ENCODE peak calls at places on chromosomes 1 and 21, in seven cellular contexts. S is coronary artery, I is fibroblast of the aortic adventitia, G is GM13976, M is progenitor cell of endocrine pancreas, U is GM20000, O is heart left ventricle. Y is an unnamed sample.

GRCh38 chr1:34988581-34988980 is 3.4 kb upstream of the TMEM35B start:
- DNase-seq in S (no peak), U (no peak), I (no peak), O (no peak), G (no peak), M (no peak), Y (no peak)

GRCh38 chr1:39204441-39205081 is at the start of gene MACF1:
- DNase-seq in M (no peak), I (peak), G (no peak), U (no peak), S (peak), O (peak), Y (no peak)

GRCh38 chr1:185441608-185442007 is 124.6 kb upstream of the IVNS1ABP start:
- DNase-seq in M (no peak), S (no peak), O (no peak), U (no peak), G (no peak), I (peak), Y (no peak)

GRCh38 chr1:41840592-41841246 is 78.0 kb downstream of the HIVEP3 start:
- DNase-seq in M (no peak), O (peak), S (no peak), G (no peak), U (no peak), I (no peak), Y (no peak)

GRCh38 chr1:208880433-208881100 is 636.4 kb upstream of the PLXNA2 start:
- DNase-seq in U (no peak), O (no peak), I (peak), G (no peak), S (no peak), M (no peak), Y (no peak)

GRCh38 chr1:69662321-69662720 is 94.6 kb downstream of the LRRC7 start:
- DNase-seq in G (no peak), M (no peak), I (no peak), S (no peak), U (no peak), O (no peak), Y (no peak)

GRCh38 chr1:226443439-226443838 is 35.5 kb upstream of the PARP1 start:
- DNase-seq in M (no peak), G (no peak), O (no peak), S (peak), U (no peak), I (peak), Y (no peak)

GRCh38 chr1:145837658-145838057 is 7.8 kb upstream of the NUDT17 start:
- DNase-seq in I (no peak), S (no peak), U (no peak), G (no peak), M (no peak), O (no peak), Y (no peak)

GRCh38 chr1:214314178-214314843 is 33.4 kb downstream of the SMYD2 start:
- DNase-seq in U (no peak), M (no peak), O (no peak), I (no peak), S (no peak), G (no peak), Y (no peak)

GRCh38 chr1:184574588-184574987 is 180.1 kb downstream of the EDEM3 start:
- DNase-seq in G (no peak), U (no peak), M (no peak), O (no peak), S (no peak), I (no peak), Y (no peak)

GRCh38 chr1:201255470-201256362 is 27.6 kb upstream of the PKP1 start:
- DNase-seq in M (no peak), G (peak), O (no peak), U (no peak), I (no peak), S (no peak), Y (peak)

GRCh38 chr1:35437200-35437599 is 120.0 kb downstream of the KIAA0319L start:
- DNase-seq in U (no peak), I (no peak), S (no peak), M (no peak), G (no peak), O (no peak), Y (no peak)

GRCh38 chr1:155133799-155134281 is 1.8 kb upstream of the SLC50A1 start:
- DNase-seq in O (no peak), I (no peak), G (no peak), S (peak), U (no peak), M (no peak), Y (no peak)

GRCh38 chr1:215043405-215043804 is 39.1 kb upstream of the KCNK2 start:
- DNase-seq in U (no peak), G (no peak), S (no peak), I (no peak), O (no peak), M (no peak), Y (no peak)

GRCh38 chr1:207628776-207629175 is 16.2 kb upstream of the CR1L start:
- DNase-seq in S (no peak), U (no peak), M (no peak), I (peak), O (no peak), G (no peak), Y (no peak)

GRCh38 chr1:117611121-117611601 is 5.3 kb downstream of the TENT5C start:
- DNase-seq in I (no peak), M (no peak), S (peak), G (no peak), O (peak), U (no peak), Y (no peak)

GRCh38 chr21:26769613-26770188 is 75.5 kb downstream of the ADAMTS1 start:
- DNase-seq in S (no peak), M (no peak), U (no peak), G (no peak), I (peak), O (no peak), Y (no peak)

GRCh38 chr1:64042331-64043100 is 160.9 kb upstream of the UBE2U start:
- DNase-seq in S (no peak), I (peak), O (peak), M (no peak), G (no peak), U (no peak), Y (no peak)

GRCh38 chr1:25074326-25074725 is 144.2 kb upstream of the RUNX3 start:
- DNase-seq in M (no peak), I (no peak), S (no peak), G (no peak), O (no peak), U (no peak), Y (no peak)

GRCh38 chr1:208036177-208036808 is 125.4 kb upstream of the CD34 start:
- DNase-seq in I (peak), M (no peak), S (no peak), U (peak), G (peak), O (no peak), Y (peak)

DNA sequence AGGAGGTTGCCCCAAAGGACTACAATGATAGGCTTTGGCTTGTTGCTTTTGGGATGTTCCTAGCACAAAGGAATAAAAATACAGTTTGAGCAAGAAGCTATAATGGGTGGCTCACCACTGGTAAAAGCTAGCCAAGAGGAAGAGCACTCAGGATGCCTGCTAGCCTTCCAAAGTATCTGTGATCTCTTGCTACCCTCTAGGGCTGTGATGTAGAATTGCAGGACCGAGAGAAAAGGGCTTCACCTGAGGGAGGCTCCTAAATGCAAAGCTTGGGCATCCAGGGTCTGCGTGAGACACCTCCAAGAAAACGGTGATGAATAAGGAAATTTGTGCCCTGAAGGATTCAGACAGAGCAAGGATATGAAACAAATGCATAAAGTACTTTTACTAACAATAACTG is 17.7 kb downstream of the IVL start:
- DNase-seq in U (peak), G (peak), I (peak), M (no peak), O (no peak), S (no peak), Y (peak)
- TF ChIP-seq CTCF in U (peak), G (peak), I (peak), M (no peak), O (no peak), S (no peak), Y (peak)

DNA sequence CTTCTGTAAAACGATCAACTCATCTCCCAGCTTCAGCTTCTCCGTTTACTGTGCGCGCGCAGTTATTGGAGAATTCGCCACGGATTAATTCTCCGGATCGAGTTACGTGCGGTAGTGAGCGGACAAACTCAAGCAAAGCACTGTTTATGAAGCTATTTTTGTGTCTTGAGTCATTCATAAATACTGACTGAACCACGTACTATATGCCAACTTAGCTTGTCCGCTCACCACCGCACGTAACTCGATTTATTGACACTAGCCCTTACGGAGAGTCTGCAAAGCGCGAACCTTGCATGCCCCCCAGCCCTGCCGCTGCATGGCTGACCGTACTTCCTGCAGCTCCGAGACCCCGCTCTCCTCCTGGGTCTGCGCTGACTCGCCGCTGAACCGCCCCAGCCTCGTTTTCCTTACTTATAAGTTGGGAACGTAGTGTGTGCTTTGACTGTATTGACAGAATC is 773 bp downstream of the CHD1L start:
- DNase-seq in I (no peak), U (peak), M (no peak), G (peak), S (peak), O (peak), Y (peak)
- TF ChIP-seq CTCF in I (no peak), U (no peak), M (no peak), G (no peak), S (no peak), O (no peak), Y (no peak)

GRCh38 chr1:31476891-31477846 is 64.2 kb downstream of the SERINC2 start:
- DNase-seq in O (no peak), M (no peak), S (no peak), U (no peak), I (no peak), G (no peak), Y (no peak)
- TF ChIP-seq CTCF in O (no peak), M (no peak), S (no peak), U (no peak), I (no peak), G (no peak), Y (no peak)

GRCh38 chr21:30842990-30843389 is 13.4 kb upstream of the KRTAP7-1 start:
- DNase-seq in S (no peak), O (no peak), I (no peak), G (no peak), U (no peak), M (no peak), Y (no peak)
- TF ChIP-seq CTCF in S (no peak), O (no peak), I (no peak), G (no peak), U (no peak), M (peak), Y (no peak)

GRCh38 chr1:243474906-243475305 is 219.1 kb downstream of the SDCCAG8 start:
- DNase-seq in I (no peak), S (no peak), M (no peak), U (no peak), O (no peak), G (peak), Y (no peak)

GRCh38 chr1:243477676-243478075 is 221.8 kb downstream of the SDCCAG8 start:
- DNase-seq in S (no peak), M (no peak), I (no peak), G (no peak), U (no peak), O (no peak), Y (no peak)

GRCh38 chr1:243473281-243474210 is 217.7 kb downstream of the SDCCAG8 start:
- DNase-seq in G (peak), U (peak), M (no peak), O (no peak), S (no peak), I (peak), Y (peak)

GRCh38 chr1:243474384-243474851 is 218.6 kb downstream of the SDCCAG8 start:
- DNase-seq in G (peak), M (no peak), S (no peak), U (no peak), O (no peak), I (no peak), Y (peak)

DNA sequence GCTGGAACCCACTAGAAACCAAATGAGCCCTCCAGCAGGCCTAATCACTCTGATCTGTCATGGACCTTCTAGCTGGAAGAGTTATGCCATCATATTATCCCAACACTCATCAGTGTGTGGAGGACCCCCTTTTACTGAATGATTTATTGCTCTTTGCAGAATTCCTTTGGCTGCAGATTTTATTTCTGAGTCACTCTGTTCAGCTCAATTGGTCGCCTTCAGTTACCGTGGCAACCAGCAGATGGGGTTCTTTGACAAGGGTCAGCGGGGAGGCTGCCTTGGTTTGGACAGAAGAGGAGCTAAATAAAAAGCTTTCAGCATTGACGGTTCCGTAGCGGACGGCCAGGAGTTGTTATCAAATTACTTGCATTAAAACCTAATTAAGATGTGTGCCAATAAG is 220.1 kb downstream of the SDCCAG8 start:
- DNase-seq in S (no peak), O (no peak), G (peak), U (no peak), I (peak), M (no peak), Y (peak)
- TF ChIP-seq CTCF in S (no peak), O (no peak), G (no peak), U (no peak), I (no peak), M (peak), Y (no peak)

GRCh38 chr1:209989525-209989924 is 51.5 kb downstream of the SYT14 start:
- DNase-seq in G (peak), I (peak), M (no peak), U (peak), S (no peak), O (no peak), Y (peak)
- TF ChIP-seq CTCF in G (no peak), I (no peak), M (peak), U (no peak), S (no peak), O (peak), Y (no peak)

DNA sequence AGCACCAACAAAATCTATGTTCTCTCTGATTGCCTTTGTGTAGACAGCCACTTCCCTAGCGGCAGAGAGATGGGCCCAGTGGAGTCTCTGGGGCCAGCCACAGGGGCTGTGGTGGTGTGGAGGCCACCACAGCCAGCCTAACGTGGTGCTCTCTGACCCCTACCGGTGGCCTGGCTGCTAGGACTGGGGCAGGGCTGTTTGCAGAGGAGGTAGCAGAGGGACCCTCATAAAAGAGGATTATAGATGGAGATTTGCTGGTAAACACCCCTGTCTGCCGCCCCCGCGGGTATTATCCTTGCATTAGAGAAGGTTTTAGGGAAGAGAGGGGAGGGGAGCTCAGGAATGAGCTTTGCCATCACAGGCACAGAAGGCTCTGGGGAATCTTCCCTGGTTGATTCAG is 310.3 kb upstream of the VAMP3 start:
- DNase-seq in U (no peak), I (no peak), O (no peak), M (no peak), S (no peak), G (no peak), Y (no peak)
- TF ChIP-seq CTCF in U (no peak), I (no peak), O (no peak), M (peak), S (no peak), G (no peak), Y (no peak)

Y was measured in GM13977.